ENCODE peak calls at places on chromosome 3, in five cellular contexts. One of them, this sample, is unnamed. For H3K36me3, the result is how much of the 10 kb centered on the place peaks cover.

GRCh38 chr3:8990266-8991215 is 27.3 kb upstream of the RAD18 start:
- DNase-seq in pancreas: no peak
- DNase-seq in breast epithelium: no peak
- DNase-seq in PC-3: no peak
- DNase-seq in right lobe of liver: no peak
- DNase-seq in this sample: no peak

GRCh38 chr3:44318929-44319328 is 19.6 kb upstream of the TCAIM start:
- DNase-seq in pancreas: no peak
- DNase-seq in breast epithelium: no peak
- DNase-seq in PC-3: peak
- DNase-seq in right lobe of liver: peak
- DNase-seq in this sample: no peak

GRCh38 chr3:63168179-63168578 is 109.9 kb upstream of the SYNPR start:
- DNase-seq in pancreas: no peak
- DNase-seq in breast epithelium: no peak
- DNase-seq in PC-3: no peak
- DNase-seq in right lobe of liver: no peak
- DNase-seq in this sample: no peak

GRCh38 chr3:14546041-14546440 is 5.9 kb upstream of the GRIP2 start:
- DNase-seq in pancreas: peak
- DNase-seq in breast epithelium: no peak
- DNase-seq in PC-3: no peak
- DNase-seq in right lobe of liver: peak
- DNase-seq in this sample: no peak

GRCh38 chr3:172034786-172035685 is 4.3 kb upstream of the FNDC3B start:
- DNase-seq in pancreas: no peak
- DNase-seq in breast epithelium: no peak
- DNase-seq in PC-3: peak
- DNase-seq in right lobe of liver: no peak
- DNase-seq in this sample: no peak

GRCh38 chr3:42654331-42655201 is 1.1 kb downstream of the ZBTB47 start:
- DNase-seq in pancreas: peak
- DNase-seq in breast epithelium: no peak
- DNase-seq in PC-3: peak
- DNase-seq in right lobe of liver: no peak
- DNase-seq in this sample: peak

GRCh38 chr3:177934001-177934891 is 602.0 kb upstream of the KCNMB2 start:
- DNase-seq in pancreas: peak
- DNase-seq in breast epithelium: no peak
- DNase-seq in PC-3: peak
- DNase-seq in right lobe of liver: no peak
- DNase-seq in this sample: peak

GRCh38 chr3:101340591-101340990 is 20.2 kb upstream of the IMPG2 start:
- DNase-seq in pancreas: no peak
- DNase-seq in breast epithelium: no peak
- DNase-seq in PC-3: peak
- DNase-seq in right lobe of liver: no peak
- DNase-seq in this sample: no peak

GRCh38 chr3:96192951-96193350 is 621.4 kb upstream of the EPHA6 start:
- DNase-seq in pancreas: no peak
- DNase-seq in breast epithelium: no peak
- DNase-seq in PC-3: peak
- DNase-seq in right lobe of liver: no peak
- DNase-seq in this sample: peak

GRCh38 chr3:12049675-12050074 is 45.5 kb downstream of the SYN2 start:
- DNase-seq in pancreas: no peak
- DNase-seq in breast epithelium: no peak
- DNase-seq in PC-3: peak
- DNase-seq in right lobe of liver: no peak
- DNase-seq in this sample: peak

GRCh38 chr3:30286007-30286669 is 320.3 kb upstream of the TGFBR2 start:
- DNase-seq in pancreas: peak
- DNase-seq in breast epithelium: peak
- DNase-seq in PC-3: peak
- DNase-seq in right lobe of liver: peak
- DNase-seq in this sample: peak

GRCh38 chr3:12988728-12989454 is 84.3 kb downstream of the IQSEC1 start:
- DNase-seq in pancreas: no peak
- DNase-seq in breast epithelium: no peak
- DNase-seq in PC-3: no peak
- DNase-seq in right lobe of liver: no peak
- DNase-seq in this sample: no peak

GRCh38 chr3:62149962-62150361 is 223.4 kb downstream of the FEZF2 start:
- DNase-seq in pancreas: no peak
- DNase-seq in breast epithelium: no peak
- DNase-seq in PC-3: no peak
- DNase-seq in right lobe of liver: no peak
- DNase-seq in this sample: no peak

GRCh38 chr3:11010406-11011165 is 18.0 kb downstream of the SLC6A1 start:
- DNase-seq in pancreas: no peak
- DNase-seq in breast epithelium: no peak
- DNase-seq in PC-3: no peak
- DNase-seq in right lobe of liver: no peak
- DNase-seq in this sample: no peak

GRCh38 chr3:188926141-188926540 is 245.6 kb upstream of the TPRG1 start:
- DNase-seq in pancreas: no peak
- DNase-seq in breast epithelium: no peak
- DNase-seq in PC-3: no peak
- DNase-seq in right lobe of liver: no peak
- DNase-seq in this sample: no peak

GRCh38 chr3:10286596-10287295 is 6.0 kb downstream of the GHRL start:
- DNase-seq in pancreas: peak
- DNase-seq in breast epithelium: no peak
- DNase-seq in PC-3: peak
- DNase-seq in right lobe of liver: no peak
- DNase-seq in this sample: peak

DNA sequence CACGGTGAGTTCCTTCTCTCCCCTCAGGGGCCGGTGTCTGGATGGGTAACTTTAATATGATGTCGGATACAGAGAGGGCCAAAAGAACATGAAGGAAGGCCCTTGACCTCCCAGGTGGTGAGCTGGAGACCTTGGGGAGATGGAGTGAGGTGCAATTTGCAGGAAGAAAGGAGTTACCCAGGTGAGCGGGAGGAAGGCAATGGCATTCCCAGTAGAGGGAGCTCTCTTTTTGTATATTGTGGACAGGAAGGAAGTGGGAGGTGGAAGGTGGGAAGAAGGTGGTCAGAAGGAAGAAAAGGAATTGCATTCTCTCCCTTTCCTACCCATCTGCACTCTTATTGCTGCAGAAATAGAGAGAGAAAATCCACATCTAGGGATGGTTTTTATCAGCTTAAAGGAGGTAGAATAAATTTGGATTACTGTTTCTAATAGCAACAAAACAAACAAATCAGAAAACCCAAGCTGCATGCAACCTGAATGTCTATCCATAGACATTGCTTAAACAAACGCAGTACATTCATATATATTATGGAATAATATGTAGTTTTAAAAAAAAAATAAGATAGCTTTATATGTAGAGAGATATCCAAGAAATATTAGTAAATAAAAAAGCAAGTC is 169.0 kb upstream of the TSC22D2 start:
- DNase-seq in pancreas: no peak
- DNase-seq in breast epithelium: no peak
- DNase-seq in PC-3: peak
- DNase-seq in right lobe of liver: no peak
- DNase-seq in this sample: no peak
- TF ChIP-seq CTCF in pancreas: peak
- TF ChIP-seq CTCF in breast epithelium: no peak
- TF ChIP-seq CTCF in PC-3: peak
- TF ChIP-seq CTCF in right lobe of liver: peak
- TF ChIP-seq CTCF in this sample: no peak

GRCh38 chr3:185605566-185605965 is 19.5 kb downstream of the SENP2 start:
- DNase-seq in pancreas: no peak
- DNase-seq in breast epithelium: no peak
- DNase-seq in PC-3: no peak
- DNase-seq in right lobe of liver: no peak
- DNase-seq in this sample: peak

GRCh38 chr3:185606191-185606590 is 20.1 kb downstream of the SENP2 start:
- DNase-seq in pancreas: no peak
- DNase-seq in breast epithelium: no peak
- DNase-seq in PC-3: no peak
- DNase-seq in right lobe of liver: no peak
- DNase-seq in this sample: no peak
- H3K36me3 ChIP-seq in pancreas: under half
- H3K36me3 ChIP-seq in breast epithelium: under half
- H3K36me3 ChIP-seq in PC-3: under half
- H3K36me3 ChIP-seq in right lobe of liver: under half
- H3K36me3 ChIP-seq in this sample: under half

DNA sequence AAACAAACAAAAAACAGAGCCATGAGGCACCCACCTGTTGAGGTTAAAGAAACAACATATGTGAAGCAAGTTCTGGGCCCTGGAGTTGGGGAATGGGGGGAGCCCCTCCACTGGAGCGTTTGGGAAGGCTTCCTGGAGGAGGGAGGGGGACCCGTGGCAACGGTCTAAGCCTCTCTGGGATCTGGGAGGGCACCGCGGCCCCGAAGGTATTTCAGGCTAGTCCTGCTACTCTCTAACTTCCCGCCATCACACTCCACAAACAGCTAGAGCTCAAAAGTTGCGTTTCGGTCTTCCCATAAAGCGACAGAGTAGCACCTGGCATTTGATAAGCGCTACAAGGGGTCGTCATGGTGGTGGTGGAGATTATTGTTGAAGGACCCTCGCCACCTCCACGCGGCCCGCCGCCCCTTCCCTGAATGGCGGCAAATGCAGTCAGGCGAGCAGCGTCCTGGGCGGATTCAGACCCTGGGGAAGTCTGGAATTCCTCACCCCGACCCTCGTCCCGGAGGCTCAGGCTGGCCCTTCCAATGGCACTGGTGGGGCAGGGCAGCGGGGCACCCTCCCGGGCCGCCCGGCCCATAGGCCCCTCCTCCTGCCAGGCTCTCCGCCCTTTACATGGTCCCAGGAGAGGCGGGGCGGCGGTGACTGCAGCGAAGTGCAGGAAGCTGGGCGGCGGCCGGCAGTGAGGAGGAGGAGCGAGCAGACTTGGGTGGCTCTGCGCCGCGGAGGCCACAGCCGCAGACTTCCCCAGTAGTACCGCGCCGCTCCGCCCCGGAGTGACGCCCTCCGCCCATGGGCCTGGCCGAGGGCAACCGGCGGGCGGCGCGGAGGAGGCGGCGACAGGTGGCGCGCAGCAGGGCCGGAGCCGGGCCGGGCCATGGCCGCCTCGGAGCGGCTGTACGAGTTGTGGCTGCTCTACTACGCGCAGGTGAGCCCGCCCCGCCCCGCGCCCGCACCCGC is at the start of gene NBEAL2:
- DNase-seq in pancreas: peak
- DNase-seq in breast epithelium: peak
- DNase-seq in PC-3: peak
- DNase-seq in right lobe of liver: peak
- DNase-seq in this sample: peak
- TF ChIP-seq CTCF in pancreas: no peak
- TF ChIP-seq CTCF in breast epithelium: peak
- TF ChIP-seq CTCF in PC-3: no peak
- TF ChIP-seq CTCF in right lobe of liver: peak
- TF ChIP-seq CTCF in this sample: no peak

GRCh38 chr3:126658584-126658983 is 3.7 kb upstream of the TXNRD3 start:
- DNase-seq in pancreas: no peak
- DNase-seq in breast epithelium: no peak
- DNase-seq in PC-3: no peak
- DNase-seq in right lobe of liver: no peak
- DNase-seq in this sample: no peak
- H3K36me3 ChIP-seq in pancreas: under half
- H3K36me3 ChIP-seq in breast epithelium: under half
- H3K36me3 ChIP-seq in PC-3: under half
- H3K36me3 ChIP-seq in right lobe of liver: under half
- H3K36me3 ChIP-seq in this sample: under half

GRCh38 chr3:181103605-181104004 is 114.1 kb upstream of the DNAJC19 start:
- DNase-seq in pancreas: no peak
- DNase-seq in breast epithelium: no peak
- DNase-seq in PC-3: peak
- DNase-seq in right lobe of liver: no peak
- DNase-seq in this sample: no peak
- TF ChIP-seq CTCF in pancreas: no peak
- TF ChIP-seq CTCF in breast epithelium: no peak
- TF ChIP-seq CTCF in PC-3: peak
- TF ChIP-seq CTCF in right lobe of liver: no peak
- TF ChIP-seq CTCF in this sample: peak

GRCh38 chr3:125331243-125331642 is 43.9 kb downstream of the ZNF148 start:
- DNase-seq in pancreas: no peak
- DNase-seq in breast epithelium: no peak
- DNase-seq in PC-3: no peak
- DNase-seq in right lobe of liver: no peak
- DNase-seq in this sample: no peak

GRCh38 chr3:125324341-125324740 is 50.8 kb downstream of the ZNF148 start:
- DNase-seq in pancreas: no peak
- DNase-seq in breast epithelium: no peak
- DNase-seq in PC-3: no peak
- DNase-seq in right lobe of liver: no peak
- DNase-seq in this sample: peak

GRCh38 chr3:125325746-125326145 is 49.4 kb downstream of the ZNF148 start:
- DNase-seq in pancreas: no peak
- DNase-seq in breast epithelium: no peak
- DNase-seq in PC-3: no peak
- DNase-seq in right lobe of liver: no peak
- DNase-seq in this sample: peak

GRCh38 chr3:125322917-125323316 is 52.2 kb downstream of the ZNF148 start:
- DNase-seq in pancreas: no peak
- DNase-seq in breast epithelium: no peak
- DNase-seq in PC-3: no peak
- DNase-seq in right lobe of liver: no peak
- DNase-seq in this sample: no peak

GRCh38 chr3:125326957-125327356 is 48.2 kb downstream of the ZNF148 start:
- DNase-seq in pancreas: no peak
- DNase-seq in breast epithelium: no peak
- DNase-seq in PC-3: no peak
- DNase-seq in right lobe of liver: no peak
- DNase-seq in this sample: no peak
- H3K36me3 ChIP-seq in pancreas: under half
- H3K36me3 ChIP-seq in breast epithelium: under half
- H3K36me3 ChIP-seq in PC-3: under half
- H3K36me3 ChIP-seq in right lobe of liver: under half
- H3K36me3 ChIP-seq in this sample: under half

GRCh38 chr3:53036063-53036619 is 9.7 kb downstream of the SFMBT1 start:
- DNase-seq in pancreas: no peak
- DNase-seq in breast epithelium: no peak
- DNase-seq in PC-3: no peak
- DNase-seq in right lobe of liver: no peak
- DNase-seq in this sample: no peak
- TF ChIP-seq CTCF in pancreas: no peak
- TF ChIP-seq CTCF in breast epithelium: no peak
- TF ChIP-seq CTCF in PC-3: no peak
- TF ChIP-seq CTCF in right lobe of liver: peak
- TF ChIP-seq CTCF in this sample: no peak

GRCh38 chr3:127718916-127719290 is 46.2 kb downstream of the ABTB1 start:
- DNase-seq in pancreas: no peak
- DNase-seq in breast epithelium: no peak
- DNase-seq in PC-3: no peak
- DNase-seq in right lobe of liver: peak
- DNase-seq in this sample: no peak

GRCh38 chr3:127717357-127718243 is 44.8 kb downstream of the ABTB1 start:
- DNase-seq in pancreas: peak
- DNase-seq in breast epithelium: no peak
- DNase-seq in PC-3: no peak
- DNase-seq in right lobe of liver: peak
- DNase-seq in this sample: no peak

GRCh38 chr3:127716334-127716733 is 43.6 kb downstream of the ABTB1 start:
- DNase-seq in pancreas: no peak
- DNase-seq in breast epithelium: no peak
- DNase-seq in PC-3: no peak
- DNase-seq in right lobe of liver: no peak
- DNase-seq in this sample: no peak

GRCh38 chr3:127720161-127720823 is 47.5 kb downstream of the ABTB1 start:
- DNase-seq in pancreas: no peak
- DNase-seq in breast epithelium: no peak
- DNase-seq in PC-3: no peak
- DNase-seq in right lobe of liver: peak
- DNase-seq in this sample: no peak

GRCh38 chr3:127718244-127718915 is 45.6 kb downstream of the ABTB1 start:
- DNase-seq in pancreas: no peak
- DNase-seq in breast epithelium: no peak
- DNase-seq in PC-3: no peak
- DNase-seq in right lobe of liver: no peak
- DNase-seq in this sample: no peak
- H3K36me3 ChIP-seq in pancreas: under half
- H3K36me3 ChIP-seq in breast epithelium: under half
- H3K36me3 ChIP-seq in PC-3: under half
- H3K36me3 ChIP-seq in right lobe of liver: under half
- H3K36me3 ChIP-seq in this sample: under half